ENCODE peak calls at places on chromosomes 13 and 19, in four cellular contexts. B is A549, S is H1, E is IMR-90. Y is an unnamed sample.
A peak's percentile ranks its signal among the peaks of the same experiment; 100 is the strongest.

GRCh38 chr19:18450934-18451836 is 13.3 kb upstream of the ISYNA1 start:
- DNase-seq in B (peak; percentile 64), E (peak; percentile 64), S (peak; percentile 100), Y (peak; percentile 87)

GRCh38 chr19:53951436-53951835 is 11.3 kb upstream of the CACNG8 start:
- DNase-seq in E (no peak), B (no peak), S (no peak), Y (no peak)

GRCh38 chr19:39563408-39563807 is 23.4 kb upstream of the EID2 start:
- DNase-seq in E (peak; percentile 18), B (peak; percentile 41), S (no peak), Y (no peak)

GRCh38 chr13:61339054-61339621 is 76.5 kb downstream of the PCDH20 start:
- DNase-seq in E (no peak), S (no peak), B (no peak), Y (no peak)

GRCh38 chr13:113964251-113964995 is 9.5 kb downstream of the C13orf46 start:
- DNase-seq in E (no peak), S (no peak), B (no peak), Y (no peak)

GRCh38 chr13:101988140-101988539 is 413.7 kb downstream of the FGF14 start:
- DNase-seq in B (no peak), S (no peak), E (no peak), Y (no peak)

GRCh38 chr13:110422913-110423688 is 116.0 kb downstream of the COL4A2 start:
- DNase-seq in B (no peak), E (no peak), S (no peak), Y (no peak)

GRCh38 chr19:5262721-5263120 is 77.9 kb downstream of the PTPRS start:
- DNase-seq in B (no peak), S (no peak), E (no peak), Y (no peak)

GRCh38 chr13:35923347-35923746 is 207.8 kb downstream of the DCLK1 start:
- DNase-seq in S (no peak), B (peak; percentile 19), E (peak; percentile 68), Y (no peak)

DNA sequence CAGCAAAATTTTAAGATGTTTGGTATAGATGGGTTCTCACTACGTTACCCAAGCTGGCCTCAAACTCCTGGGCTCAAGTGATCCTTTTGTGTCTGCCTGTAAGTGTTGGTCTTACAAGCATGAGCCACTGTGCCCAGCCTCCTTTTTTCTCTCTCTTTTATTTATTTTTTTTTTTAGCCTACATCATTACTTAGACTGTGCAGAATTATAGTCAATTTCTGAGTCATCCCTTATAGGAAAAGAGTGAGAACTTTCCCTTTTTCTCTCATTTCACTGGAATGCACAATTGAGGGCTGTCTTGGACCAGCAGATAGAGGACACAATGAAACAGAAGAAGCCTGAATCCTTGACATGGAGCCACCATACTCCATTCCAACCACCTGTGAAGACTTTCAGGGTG is 13.3 kb downstream of the TSKS start:
- DNase-seq in E (peak; percentile 66), B (no peak), S (no peak), Y (no peak)
- TF ChIP-seq CEBPB in E (no peak), B (no peak), S (no peak), Y (no peak)

DNA sequence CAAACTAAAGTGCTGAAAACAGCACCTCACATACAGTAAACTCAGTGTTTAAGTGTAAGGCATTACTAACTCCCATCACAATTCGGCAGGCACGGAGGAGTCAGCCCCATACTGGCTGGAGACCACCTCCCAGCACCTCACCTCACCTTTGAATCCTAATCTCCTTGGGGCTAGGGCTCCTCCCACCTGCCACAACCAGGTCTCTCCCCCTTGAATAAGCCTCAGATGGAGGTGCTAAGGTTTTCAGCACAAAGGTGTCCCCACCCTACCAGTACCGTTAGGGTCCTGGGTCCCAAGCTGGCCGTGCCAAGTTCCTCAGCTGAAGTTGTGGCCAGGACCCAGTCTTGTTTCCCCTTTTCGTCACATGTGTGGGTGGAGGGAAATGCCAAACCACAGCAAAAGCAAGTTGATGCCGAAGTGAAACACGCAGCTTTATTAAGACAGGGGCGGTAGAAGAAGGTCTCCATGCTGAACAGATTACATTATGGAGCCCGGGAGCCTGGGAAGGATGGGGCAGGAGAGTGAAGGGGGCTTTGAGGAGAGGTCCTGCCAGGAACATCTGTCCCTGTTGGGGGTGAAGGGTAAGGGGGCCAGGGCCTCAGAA is at the start of gene IGFLR1:
- DNase-seq in S (no peak), E (no peak), B (no peak), Y (no peak)
- TF ChIP-seq POLR2A in S (no peak), E (no peak), B (no peak), Y (no peak)

GRCh38 chr19:16615788-16616187 is 12.2 kb downstream of the MED26 start:
- DNase-seq in E (no peak), B (no peak), S (no peak), Y (peak; percentile 52)
- TF ChIP-seq CEBPB in E (no peak), B (no peak), S (no peak), Y (no peak)

DNA sequence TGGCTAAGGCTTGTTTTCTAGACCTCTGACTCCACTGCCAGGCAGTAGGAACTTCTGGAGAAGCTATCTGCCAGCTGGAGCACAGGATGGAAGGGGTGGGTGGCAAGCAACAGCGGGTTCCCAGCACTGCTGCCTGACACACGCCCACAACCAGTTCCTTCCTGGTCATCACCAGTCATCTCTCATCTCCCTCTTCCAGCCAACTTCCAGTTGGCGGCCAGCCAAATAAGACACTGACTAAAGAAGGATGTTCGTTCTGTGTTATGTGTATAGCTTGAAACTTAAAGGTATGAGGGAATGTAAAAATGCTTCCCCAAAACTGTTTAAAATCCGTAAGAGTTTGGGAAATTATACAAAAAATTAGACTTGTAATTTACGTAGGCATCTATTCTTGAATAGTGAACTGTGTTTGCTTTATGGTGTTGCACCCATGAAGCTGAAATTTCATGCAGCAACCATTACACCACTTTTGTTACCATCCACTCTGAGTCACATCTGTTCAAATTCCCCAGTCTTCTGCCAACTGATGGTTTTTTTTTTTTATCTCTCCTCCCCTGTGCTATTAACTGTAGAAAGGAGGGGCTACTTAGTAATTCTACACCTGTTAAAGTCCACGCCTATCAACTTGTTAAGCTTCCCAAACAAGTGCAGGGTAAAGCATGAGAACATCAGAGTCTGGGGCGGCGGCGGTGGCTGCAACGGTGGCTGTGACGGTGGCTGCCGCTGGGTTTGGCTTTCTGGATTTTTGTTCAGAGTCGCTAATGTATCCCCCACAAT is 86.2 kb upstream of the FRY start:
- DNase-seq in S (no peak), E (peak; percentile 81), B (peak; percentile 10), Y (no peak)
- TF ChIP-seq POLR2A in S (no peak), E (no peak), B (no peak), Y (no peak)

GRCh38 chr13:99758465-99759162 is 213.0 kb downstream of the ZIC5 start:
- DNase-seq in S (peak; percentile 41), B (no peak), E (no peak), Y (no peak)
- TF ChIP-seq CEBPB in S (no peak), B (no peak), E (no peak), Y (no peak)

GRCh38 chr13:99003851-99004471 is 26.1 kb upstream of the DOCK9 start:
- DNase-seq in B (no peak), E (no peak), S (no peak), Y (no peak)
- TF ChIP-seq POLR2A in B (no peak), E (no peak), S (no peak), Y (no peak)

DNA sequence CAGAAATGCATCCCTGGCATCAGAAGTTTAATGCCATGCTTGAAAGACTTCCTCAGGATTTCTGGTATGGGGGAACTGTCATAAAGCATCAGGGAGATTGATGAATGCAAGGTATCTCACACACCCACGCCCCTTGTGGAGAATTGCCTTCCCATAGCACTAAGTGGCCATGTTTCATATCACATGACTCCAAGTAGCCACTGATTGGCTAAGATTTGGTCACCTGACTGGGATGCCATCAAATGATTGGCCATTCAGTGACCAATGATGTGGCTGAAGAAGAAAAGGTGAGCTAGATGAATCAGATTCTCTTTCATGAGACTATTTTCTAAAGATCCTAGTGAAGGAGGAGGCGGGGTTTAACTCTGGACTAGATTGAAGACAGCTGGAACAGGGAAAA is 7.3 kb downstream of the KLK8 start:
- DNase-seq in E (no peak), B (peak; percentile 75), S (no peak), Y (peak; percentile 54)
- TF ChIP-seq CEBPB in E (no peak), B (no peak), S (no peak), Y (no peak)

GRCh38 chr19:48795055-48795854 is 15.6 kb downstream of the BCAT2 start:
- DNase-seq in E (peak; percentile 92), S (peak; percentile 92), B (peak; percentile 96), Y (peak; percentile 94)
- TF ChIP-seq POLR2A in E (no peak), S (no peak), B (no peak), Y (peak; percentile 60)

GRCh38 chr19:4066176-4066606 is 508 bp downstream of the ZBTB7A start:
- DNase-seq in B (no peak), S (peak; percentile 77), E (no peak), Y (no peak)
- TF ChIP-seq CEBPB in B (no peak), S (no peak), E (no peak), Y (no peak)

Y was measured in K562.